ENCODE peak calls at places on chromosome 1, in five cellular contexts. E, G, C, O and N are unnamed samples.

GRCh38 chr1:25549273-25550154 is 6.1 kb downstream of the LDLRAP1 start:
- DNase-seq in O (peak), C (no peak), E (no peak), G (no peak), N (peak)

GRCh38 chr1:209238356-209238755 is 345.2 kb upstream of the CAMK1G start:
- DNase-seq in C (peak), G (no peak), E (no peak), O (no peak), N (no peak)

GRCh38 chr1:239107676-239108075 is 278.7 kb upstream of the CHRM3 start:
- DNase-seq in O (no peak), G (no peak), C (no peak), E (no peak), N (no peak)

GRCh38 chr1:151946366-151946764 is 37.1 kb upstream of the THEM4 start:
- DNase-seq in C (peak), O (no peak), E (no peak), G (no peak), N (no peak)

GRCh38 chr1:119878171-119878570 is 18.1 kb downstream of the ADAM30 start:
- DNase-seq in G (no peak), O (no peak), C (no peak), E (no peak), N (no peak)

GRCh38 chr1:218164111-218164929 is 120.8 kb upstream of the RRP15 start:
- DNase-seq in E (no peak), C (no peak), O (peak), G (peak), N (peak)

GRCh38 chr1:232457607-232458006 is 172.3 kb downstream of the SIPA1L2 start:
- DNase-seq in O (no peak), E (no peak), G (no peak), C (no peak), N (no peak)

GRCh38 chr1:163701783-163702182 is 380.0 kb downstream of the NUF2 start:
- DNase-seq in E (no peak), G (no peak), O (no peak), C (no peak), N (no peak)

GRCh38 chr1:61504840-61505239 is 220.1 kb downstream of the TM2D1 start:
- DNase-seq in G (no peak), C (no peak), O (no peak), E (no peak), N (no peak)

GRCh38 chr1:203126866-203127671 is 457 bp upstream of the ADORA1 start:
- DNase-seq in E (peak), C (no peak), G (no peak), O (no peak), N (no peak)

GRCh38 chr1:203130358-203130992 is 2.9 kb downstream of the ADORA1 start:
- DNase-seq in O (peak), E (peak), G (no peak), C (no peak), N (no peak)

GRCh38 chr1:203129501-203130231 is 2.1 kb downstream of the ADORA1 start:
- DNase-seq in E (peak), O (peak), C (no peak), G (no peak), N (peak)

GRCh38 chr1:203127672-203128611 is at the start of gene ADORA1:
- DNase-seq in C (no peak), E (peak), G (peak), O (peak), N (peak)

GRCh38 chr1:203128691-203129500 is 1.4 kb downstream of the ADORA1 start:
- DNase-seq in O (peak), G (no peak), C (no peak), E (peak), N (no peak)
- H3K4me3 ChIP-seq in O (peak), G (peak), C (peak), E (no peak), N (peak)

GRCh38 chr1:168341576-168341975 is 60.9 kb downstream of the TBX19 start:
- DNase-seq in G (no peak), C (no peak), E (no peak), O (no peak), N (no peak)
- H3K27ac ChIP-seq in G (no peak), C (no peak), E (no peak), O (no peak), N (no peak)

GRCh38 chr1:231420299-231420958 is 1.7 kb downstream of the EGLN1 start:
- DNase-seq in O (no peak), C (no peak), E (no peak), G (peak), N (no peak)

GRCh38 chr1:231420959-231421615 is 1.0 kb downstream of the EGLN1 start:
- DNase-seq in E (peak), O (peak), C (no peak), G (peak), N (peak)

GRCh38 chr1:231421971-231422797 is at the start of gene EGLN1:
- DNase-seq in E (peak), C (peak), G (peak), O (peak), N (peak)

GRCh38 chr1:231422798-231423309 is 767 bp upstream of the EGLN1 start:
- DNase-seq in O (no peak), G (no peak), E (no peak), C (no peak), N (no peak)

DNA sequence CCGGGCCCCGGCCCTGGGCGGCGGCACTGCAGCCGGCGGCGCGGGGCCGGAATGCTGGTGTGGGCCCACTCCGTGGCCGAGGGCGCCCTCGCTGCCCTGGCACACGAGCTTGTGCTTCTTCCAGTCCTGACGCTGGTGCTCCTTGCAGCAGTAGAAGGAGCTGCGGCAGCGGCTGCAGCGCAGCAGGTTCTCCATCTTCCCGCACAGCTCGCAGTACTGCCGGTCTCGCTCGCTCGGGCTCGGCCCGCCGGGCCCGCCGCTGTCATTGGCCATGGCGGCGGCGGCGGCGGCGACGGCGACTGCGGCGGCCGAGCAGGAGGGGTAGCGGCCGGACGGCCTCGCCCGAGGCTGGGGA is 494 bp downstream of the EGLN1 start:
- DNase-seq in O (no peak), G (peak), E (peak), C (no peak), N (peak)
- H3K4me3 ChIP-seq in O (peak), G (peak), E (peak), C (peak), N (peak)

GRCh38 chr1:48018799-48019198 is 21.6 kb upstream of the TRABD2B start:
- DNase-seq in E (no peak), C (no peak), O (no peak), G (no peak), N (no peak)
- H3K27ac ChIP-seq in E (no peak), C (peak), O (peak), G (no peak), N (no peak)

DNA sequence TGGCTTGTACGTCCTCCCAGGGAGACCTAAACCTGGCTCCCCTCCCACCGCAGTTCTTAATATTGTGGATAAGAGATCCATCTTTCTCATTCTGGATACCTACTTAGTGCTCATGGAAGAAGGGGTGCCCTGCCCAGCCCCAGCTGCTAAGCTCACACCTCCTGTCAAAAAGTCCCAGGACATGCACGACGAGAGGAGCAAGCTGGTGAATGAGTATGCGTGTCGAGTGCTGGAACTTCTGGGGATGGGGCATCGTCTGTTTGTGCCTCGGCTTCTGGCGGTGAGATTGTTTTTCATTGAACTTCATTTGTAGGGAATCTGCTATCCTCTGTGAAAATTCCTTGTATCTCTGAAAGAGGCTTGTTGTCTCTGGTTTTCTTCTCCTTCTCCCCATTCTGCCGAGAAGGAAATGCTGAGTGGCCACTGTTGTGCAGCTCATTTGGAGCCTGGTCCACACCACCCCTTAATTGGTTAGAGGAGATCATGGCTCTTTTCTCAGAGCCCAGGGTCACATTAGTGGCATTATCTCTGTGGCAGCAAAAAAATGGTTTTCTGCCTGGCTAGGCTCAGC is 199.4 kb upstream of the CACYBP start:
- DNase-seq in E (peak), G (peak), C (no peak), O (no peak), N (no peak)
- H3K4me3 ChIP-seq in E (peak), G (peak), C (peak), O (peak), N (peak)